ENCODE peak calls at places on chromosomes 7 and 10, in eight cellular contexts. Q, J, K, T, O, D, C and F are unnamed samples.

GRCh38 chr10:14736600-14737081 is 38.1 kb downstream of the FAM107B start:
- DNase-seq in D (peak), J (no peak), T (no peak), K (no peak), O (no peak), C (peak), Q (no peak), F (no peak)

GRCh38 chr7:50372921-50373320 is 68.4 kb downstream of the IKZF1 start:
- DNase-seq in D (no peak), T (no peak), K (no peak), O (no peak), J (no peak), C (no peak), Q (no peak), F (no peak)

GRCh38 chr10:12448729-12449391 is 99.5 kb downstream of the CAMK1D start:
- DNase-seq in O (no peak), Q (no peak), J (peak), T (no peak), D (peak), K (no peak), C (peak), F (no peak)

GRCh38 chr10:33333260-33334169 is 952 bp downstream of the NRP1 start:
- DNase-seq in T (no peak), C (peak), O (no peak), K (no peak), Q (no peak), J (no peak), D (no peak), F (no peak)

GRCh38 chr10:132846631-132847415 is 60.9 kb upstream of the NKX6-2 start:
- DNase-seq in D (no peak), T (no peak), O (no peak), C (no peak), K (no peak), Q (peak), J (no peak), F (peak)

GRCh38 chr10:117074621-117075020 is 63.4 kb downstream of the VAX1 start:
- DNase-seq in C (no peak), K (no peak), T (no peak), O (peak), D (no peak), J (no peak), Q (no peak), F (no peak)

GRCh38 chr7:128076831-128077271 is 45.6 kb upstream of the LRRC4 start:
- DNase-seq in K (peak), D (no peak), C (peak), O (no peak), Q (peak), T (no peak), J (no peak), F (no peak)

GRCh38 chr7:36299882-36300341 is 89.8 kb upstream of the ANLN start:
- DNase-seq in D (no peak), Q (no peak), T (no peak), C (no peak), J (no peak), O (no peak), K (no peak), F (no peak)

GRCh38 chr7:73520673-73521635 is 1.1 kb downstream of the BAZ1B start:
- DNase-seq in Q (peak), J (no peak), T (peak), O (no peak), D (no peak), K (no peak), C (peak), F (no peak)

GRCh38 chr10:126397640-126398382 is 9.5 kb upstream of the ADAM12 start:
- DNase-seq in Q (no peak), C (peak), T (no peak), O (no peak), J (no peak), D (peak), K (peak), F (no peak)

GRCh38 chr10:15725603-15726002 is 5.9 kb upstream of the ITGA8 start:
- DNase-seq in J (no peak), O (peak), D (peak), T (no peak), K (peak), Q (no peak), C (peak), F (no peak)

GRCh38 chr7:108716783-108717182 is 147.1 kb downstream of the DNAJB9 start:
- DNase-seq in K (no peak), J (no peak), D (no peak), Q (no peak), C (peak), T (no peak), O (no peak), F (no peak)

GRCh38 chr10:24645784-24646183 is 77.9 kb downstream of the ARHGAP21 start:
- DNase-seq in Q (no peak), J (no peak), C (no peak), K (no peak), O (no peak), T (no peak), D (no peak), F (no peak)

GRCh38 chr10:61842755-61843497 is 58.6 kb upstream of the ARID5B start:
- DNase-seq in O (no peak), K (no peak), Q (no peak), J (no peak), T (no peak), D (no peak), C (peak), F (no peak)

GRCh38 chr7:47285860-47286491 is 295.9 kb downstream of the TNS3 start:
- DNase-seq in J (no peak), O (no peak), Q (no peak), C (peak), K (peak), T (no peak), D (peak), F (no peak)

GRCh38 chr10:91935886-91936285 is 12.3 kb downstream of the BTAF1 start:
- DNase-seq in K (no peak), D (no peak), Q (no peak), J (no peak), C (no peak), T (no peak), O (no peak), F (no peak)

GRCh38 chr10:89454561-89455347 is 40.4 kb downstream of the IFIT5 start:
- DNase-seq in Q (no peak), O (no peak), T (no peak), D (no peak), J (no peak), K (no peak), C (no peak), F (no peak)

GRCh38 chr10:133230387-133231195 is 574 bp downstream of the UTF1 start:
- DNase-seq in D (no peak), J (no peak), C (no peak), O (no peak), Q (peak), T (no peak), K (no peak), F (no peak)

GRCh38 chr7:102431617-102432298 is 1.6 kb upstream of the ORAI2 start:
- DNase-seq in K (no peak), Q (no peak), D (no peak), C (no peak), J (peak), O (no peak), T (no peak), F (no peak)

GRCh38 chr10:122280977-122281376 is 9.9 kb downstream of the BTBD16 start:
- DNase-seq in T (no peak), O (no peak), Q (no peak), K (no peak), D (no peak), J (no peak), C (no peak), F (peak)

GRCh38 chr7:43151076-43151475 is 38.6 kb downstream of the HECW1 start:
- DNase-seq in K (no peak), J (no peak), D (no peak), T (no peak), C (no peak), Q (no peak), O (no peak), F (no peak)

GRCh38 chr10:84138478-84139125 is 707 bp upstream of the GHITM start:
- DNase-seq in J (peak), D (no peak), T (no peak), K (peak), O (no peak), C (peak), Q (peak), F (peak)

GRCh38 chr7:126394406-126394805 is 858.3 kb downstream of the GRM8 start:
- DNase-seq in O (no peak), C (no peak), Q (no peak), J (no peak), K (no peak), T (no peak), D (no peak), F (no peak)

GRCh38 chr10:70337201-70337651 is 45.2 kb downstream of the LRRC20 start:
- DNase-seq in O (peak), C (no peak), K (no peak), J (no peak), D (no peak), T (no peak), Q (no peak), F (no peak)